ENCODE peak calls at places on chromosome 2, in ten cellular contexts. One of them, this sample, is unnamed.

GRCh38 chr2:236569593-236569973 is at the start of gene ACKR3:
- DNase-seq in mammary epithelial cell: peak; percentile 75
- DNase-seq in GM06990: peak; percentile 79
- DNase-seq in AG04450: no peak
- DNase-seq in esophagus muscularis mucosa: peak; percentile 94
- DNase-seq in stomach: peak; percentile 76
- DNase-seq in HCT116: peak; percentile 21
- DNase-seq in CD4-positive, alpha-beta T cell: peak; percentile 75
- DNase-seq in left ventricle myocardium inferior: peak; percentile 75
- DNase-seq in cardiac muscle cell: peak; percentile 89
- DNase-seq in this sample: peak; percentile 42

GRCh38 chr2:118988706-118989105 is 46.7 kb downstream of the MARCO start:
- DNase-seq in mammary epithelial cell: no peak
- DNase-seq in GM06990: no peak
- DNase-seq in AG04450: no peak
- DNase-seq in esophagus muscularis mucosa: no peak
- DNase-seq in stomach: peak; percentile 9
- DNase-seq in HCT116: no peak
- DNase-seq in CD4-positive, alpha-beta T cell: no peak
- DNase-seq in left ventricle myocardium inferior: no peak
- DNase-seq in cardiac muscle cell: no peak
- DNase-seq in this sample: no peak

GRCh38 chr2:57182941-57183340 is 863.7 kb upstream of the VRK2 start:
- DNase-seq in mammary epithelial cell: no peak
- DNase-seq in GM06990: no peak
- DNase-seq in AG04450: no peak
- DNase-seq in esophagus muscularis mucosa: no peak
- DNase-seq in stomach: no peak
- DNase-seq in HCT116: no peak
- DNase-seq in CD4-positive, alpha-beta T cell: no peak
- DNase-seq in left ventricle myocardium inferior: no peak
- DNase-seq in cardiac muscle cell: no peak
- DNase-seq in this sample: no peak

GRCh38 chr2:44244135-44244871 is 31.0 kb upstream of the SLC3A1 start:
- DNase-seq in mammary epithelial cell: peak; percentile 37
- DNase-seq in GM06990: no peak
- DNase-seq in AG04450: peak; percentile 30
- DNase-seq in esophagus muscularis mucosa: no peak
- DNase-seq in stomach: peak; percentile 76
- DNase-seq in HCT116: peak; percentile 44
- DNase-seq in CD4-positive, alpha-beta T cell: peak; percentile 50
- DNase-seq in left ventricle myocardium inferior: peak; percentile 37
- DNase-seq in cardiac muscle cell: peak; percentile 85
- DNase-seq in this sample: no peak

GRCh38 chr2:126700073-126700581 is 44.2 kb downstream of the GYPC start:
- DNase-seq in mammary epithelial cell: no peak
- DNase-seq in GM06990: no peak
- DNase-seq in AG04450: no peak
- DNase-seq in esophagus muscularis mucosa: no peak
- DNase-seq in stomach: no peak
- DNase-seq in HCT116: no peak
- DNase-seq in CD4-positive, alpha-beta T cell: no peak
- DNase-seq in left ventricle myocardium inferior: no peak
- DNase-seq in cardiac muscle cell: peak; percentile 42
- DNase-seq in this sample: no peak

GRCh38 chr2:11656671-11657101 is 13.3 kb downstream of the NTSR2 start:
- DNase-seq in mammary epithelial cell: no peak
- DNase-seq in GM06990: no peak
- DNase-seq in AG04450: no peak
- DNase-seq in esophagus muscularis mucosa: no peak
- DNase-seq in stomach: peak; percentile 58
- DNase-seq in HCT116: no peak
- DNase-seq in CD4-positive, alpha-beta T cell: no peak
- DNase-seq in left ventricle myocardium inferior: no peak
- DNase-seq in cardiac muscle cell: no peak
- DNase-seq in this sample: no peak

GRCh38 chr2:74597456-74597855 is 42.9 kb downstream of the DOK1 start:
- DNase-seq in mammary epithelial cell: no peak
- DNase-seq in GM06990: no peak
- DNase-seq in AG04450: no peak
- DNase-seq in esophagus muscularis mucosa: no peak
- DNase-seq in stomach: no peak
- DNase-seq in HCT116: no peak
- DNase-seq in CD4-positive, alpha-beta T cell: no peak
- DNase-seq in left ventricle myocardium inferior: no peak
- DNase-seq in cardiac muscle cell: no peak
- DNase-seq in this sample: no peak

GRCh38 chr2:79040967-79041582 is 15.6 kb downstream of the REG3G start:
- DNase-seq in mammary epithelial cell: no peak
- DNase-seq in GM06990: no peak
- DNase-seq in AG04450: no peak
- DNase-seq in esophagus muscularis mucosa: no peak
- DNase-seq in stomach: no peak
- DNase-seq in HCT116: no peak
- DNase-seq in CD4-positive, alpha-beta T cell: no peak
- DNase-seq in left ventricle myocardium inferior: no peak
- DNase-seq in cardiac muscle cell: no peak
- DNase-seq in this sample: no peak

GRCh38 chr2:238772635-238773297 is 75.1 kb upstream of the TWIST2 start:
- DNase-seq in mammary epithelial cell: no peak
- DNase-seq in GM06990: no peak
- DNase-seq in AG04450: no peak
- DNase-seq in esophagus muscularis mucosa: peak; percentile 62
- DNase-seq in stomach: no peak
- DNase-seq in HCT116: no peak
- DNase-seq in CD4-positive, alpha-beta T cell: no peak
- DNase-seq in left ventricle myocardium inferior: no peak
- DNase-seq in cardiac muscle cell: no peak
- DNase-seq in this sample: no peak

GRCh38 chr2:112626604-112627059 is 19.1 kb upstream of the SLC20A1 start:
- DNase-seq in mammary epithelial cell: no peak
- DNase-seq in GM06990: peak; percentile 65
- DNase-seq in AG04450: no peak
- DNase-seq in esophagus muscularis mucosa: no peak
- DNase-seq in stomach: peak; percentile 64
- DNase-seq in HCT116: no peak
- DNase-seq in CD4-positive, alpha-beta T cell: peak; percentile 57
- DNase-seq in left ventricle myocardium inferior: peak; percentile 56
- DNase-seq in cardiac muscle cell: peak; percentile 83
- DNase-seq in this sample: no peak

GRCh38 chr2:177147834-177148233 is 64.8 kb upstream of the HNRNPA3 start:
- DNase-seq in mammary epithelial cell: no peak
- DNase-seq in GM06990: no peak
- DNase-seq in AG04450: no peak
- DNase-seq in esophagus muscularis mucosa: no peak
- DNase-seq in stomach: no peak
- DNase-seq in HCT116: no peak
- DNase-seq in CD4-positive, alpha-beta T cell: no peak
- DNase-seq in left ventricle myocardium inferior: no peak
- DNase-seq in cardiac muscle cell: no peak
- DNase-seq in this sample: no peak
- H3K27me3 ChIP-seq in mammary epithelial cell: no peaks in the 10 kb centered on the region
- H3K27me3 ChIP-seq in GM06990: no peaks in the 10 kb centered on the region
- H3K27me3 ChIP-seq in AG04450: peaks cover 16% of the 10 kb centered on the region
- H3K27me3 ChIP-seq in esophagus muscularis mucosa: peaks cover 75% of the 10 kb centered on the region
- H3K27me3 ChIP-seq in stomach: peaks cover 56% of the 10 kb centered on the region
- H3K27me3 ChIP-seq in HCT116: no peaks in the 10 kb centered on the region
- H3K27me3 ChIP-seq in CD4-positive, alpha-beta T cell: peaks cover 25% of the 10 kb centered on the region
- H3K27me3 ChIP-seq in left ventricle myocardium inferior: peaks cover 77% of the 10 kb centered on the region
- H3K27me3 ChIP-seq in cardiac muscle cell: peaks cover 43% of the 10 kb centered on the region
- H3K27me3 ChIP-seq in this sample: peaks cover 16% of the 10 kb centered on the region

GRCh38 chr2:216011320-216011849 is 2.0 kb downstream of the MREG start:
- DNase-seq in mammary epithelial cell: peak; percentile 19
- DNase-seq in GM06990: no peak
- DNase-seq in AG04450: no peak
- DNase-seq in esophagus muscularis mucosa: no peak
- DNase-seq in stomach: no peak
- DNase-seq in HCT116: no peak
- DNase-seq in CD4-positive, alpha-beta T cell: no peak
- DNase-seq in left ventricle myocardium inferior: no peak
- DNase-seq in cardiac muscle cell: no peak
- DNase-seq in this sample: no peak

GRCh38 chr2:216004408-216005283 is 8.7 kb downstream of the MREG start:
- DNase-seq in mammary epithelial cell: no peak
- DNase-seq in GM06990: peak; percentile 54
- DNase-seq in AG04450: no peak
- DNase-seq in esophagus muscularis mucosa: no peak
- DNase-seq in stomach: no peak
- DNase-seq in HCT116: no peak
- DNase-seq in CD4-positive, alpha-beta T cell: no peak
- DNase-seq in left ventricle myocardium inferior: no peak
- DNase-seq in cardiac muscle cell: no peak
- DNase-seq in this sample: no peak

GRCh38 chr2:216006164-216006663 is 7.1 kb downstream of the MREG start:
- DNase-seq in mammary epithelial cell: peak; percentile 98
- DNase-seq in GM06990: peak; percentile 63
- DNase-seq in AG04450: no peak
- DNase-seq in esophagus muscularis mucosa: no peak
- DNase-seq in stomach: no peak
- DNase-seq in HCT116: no peak
- DNase-seq in CD4-positive, alpha-beta T cell: peak; percentile 8
- DNase-seq in left ventricle myocardium inferior: no peak
- DNase-seq in cardiac muscle cell: peak; percentile 49
- DNase-seq in this sample: peak; percentile 61

GRCh38 chr2:216012133-216012829 is 1.1 kb downstream of the MREG start:
- DNase-seq in mammary epithelial cell: peak; percentile 85
- DNase-seq in GM06990: no peak
- DNase-seq in AG04450: no peak
- DNase-seq in esophagus muscularis mucosa: no peak
- DNase-seq in stomach: no peak
- DNase-seq in HCT116: no peak
- DNase-seq in CD4-positive, alpha-beta T cell: no peak
- DNase-seq in left ventricle myocardium inferior: no peak
- DNase-seq in cardiac muscle cell: no peak
- DNase-seq in this sample: peak; percentile 33

DNA sequence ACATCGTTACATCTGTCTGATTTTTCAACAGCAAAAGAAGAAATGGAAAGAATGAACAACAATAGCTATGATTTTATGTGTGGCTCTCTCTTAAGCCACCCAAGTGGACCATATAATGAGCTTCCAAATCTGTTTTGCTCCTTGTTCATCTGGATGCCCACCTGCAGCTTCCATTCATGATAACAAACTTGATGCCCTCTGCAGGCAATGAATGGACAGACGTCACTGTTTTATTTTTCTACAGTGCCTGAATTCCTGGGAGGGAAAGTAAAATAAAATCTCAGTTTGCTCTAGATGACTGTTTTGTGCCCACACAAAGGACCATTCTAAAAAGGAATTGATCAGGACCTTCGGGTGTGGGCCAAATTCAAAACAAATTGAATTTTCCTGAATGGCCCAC is 5.0 kb downstream of the MREG start:
- DNase-seq in mammary epithelial cell: no peak
- DNase-seq in GM06990: no peak
- DNase-seq in AG04450: no peak
- DNase-seq in esophagus muscularis mucosa: no peak
- DNase-seq in stomach: no peak
- DNase-seq in HCT116: no peak
- DNase-seq in CD4-positive, alpha-beta T cell: no peak
- DNase-seq in left ventricle myocardium inferior: no peak
- DNase-seq in cardiac muscle cell: no peak
- DNase-seq in this sample: no peak
- TF ChIP-seq CTCF in mammary epithelial cell: no peak
- TF ChIP-seq CTCF in GM06990: peak; percentile 19
- TF ChIP-seq CTCF in AG04450: no peak
- TF ChIP-seq CTCF in esophagus muscularis mucosa: no peak
- TF ChIP-seq CTCF in stomach: no peak
- TF ChIP-seq CTCF in HCT116: peak; percentile 8
- TF ChIP-seq CTCF in CD4-positive, alpha-beta T cell: no peak
- TF ChIP-seq CTCF in left ventricle myocardium inferior: no peak
- TF ChIP-seq CTCF in cardiac muscle cell: no peak
- TF ChIP-seq CTCF in this sample: peak; percentile 6

GRCh38 chr2:232482301-232483238 is 5.1 kb downstream of the ECEL1 start:
- DNase-seq in mammary epithelial cell: no peak
- DNase-seq in GM06990: no peak
- DNase-seq in AG04450: no peak
- DNase-seq in esophagus muscularis mucosa: no peak
- DNase-seq in stomach: no peak
- DNase-seq in HCT116: no peak
- DNase-seq in CD4-positive, alpha-beta T cell: no peak
- DNase-seq in left ventricle myocardium inferior: peak; percentile 9
- DNase-seq in cardiac muscle cell: no peak
- DNase-seq in this sample: no peak
- H3K27me3 ChIP-seq in mammary epithelial cell: peaks cover 29% of the 10 kb centered on the region
- H3K27me3 ChIP-seq in GM06990: no peaks in the 10 kb centered on the region
- H3K27me3 ChIP-seq in AG04450: peaks cover 42% of the 10 kb centered on the region
- H3K27me3 ChIP-seq in esophagus muscularis mucosa: peaks cover 80% of the 10 kb centered on the region
- H3K27me3 ChIP-seq in stomach: peaks cover 88% of the 10 kb centered on the region
- H3K27me3 ChIP-seq in HCT116: no peaks in the 10 kb centered on the region
- H3K27me3 ChIP-seq in CD4-positive, alpha-beta T cell: peaks cover 28% of the 10 kb centered on the region
- H3K27me3 ChIP-seq in left ventricle myocardium inferior: peaks cover 96% of the 10 kb centered on the region
- H3K27me3 ChIP-seq in cardiac muscle cell: peaks cover 94% of the 10 kb centered on the region
- H3K27me3 ChIP-seq in this sample: peaks cover 36% of the 10 kb centered on the region

GRCh38 chr2:177315303-177315887 is 50.9 kb upstream of the NFE2L2 start:
- DNase-seq in mammary epithelial cell: peak; percentile 38
- DNase-seq in GM06990: no peak
- DNase-seq in AG04450: no peak
- DNase-seq in esophagus muscularis mucosa: no peak
- DNase-seq in stomach: no peak
- DNase-seq in HCT116: no peak
- DNase-seq in CD4-positive, alpha-beta T cell: no peak
- DNase-seq in left ventricle myocardium inferior: no peak
- DNase-seq in cardiac muscle cell: no peak
- DNase-seq in this sample: no peak

GRCh38 chr2:177318613-177319012 is 54.1 kb upstream of the NFE2L2 start:
- DNase-seq in mammary epithelial cell: no peak
- DNase-seq in GM06990: no peak
- DNase-seq in AG04450: no peak
- DNase-seq in esophagus muscularis mucosa: no peak
- DNase-seq in stomach: no peak
- DNase-seq in HCT116: no peak
- DNase-seq in CD4-positive, alpha-beta T cell: no peak
- DNase-seq in left ventricle myocardium inferior: no peak
- DNase-seq in cardiac muscle cell: no peak
- DNase-seq in this sample: no peak

GRCh38 chr2:177316756-177317155 is 52.2 kb upstream of the NFE2L2 start:
- DNase-seq in mammary epithelial cell: no peak
- DNase-seq in GM06990: no peak
- DNase-seq in AG04450: no peak
- DNase-seq in esophagus muscularis mucosa: no peak
- DNase-seq in stomach: no peak
- DNase-seq in HCT116: no peak
- DNase-seq in CD4-positive, alpha-beta T cell: no peak
- DNase-seq in left ventricle myocardium inferior: no peak
- DNase-seq in cardiac muscle cell: no peak
- DNase-seq in this sample: no peak

GRCh38 chr2:177317857-177318256 is 53.3 kb upstream of the NFE2L2 start:
- DNase-seq in mammary epithelial cell: peak; percentile 41
- DNase-seq in GM06990: no peak
- DNase-seq in AG04450: no peak
- DNase-seq in esophagus muscularis mucosa: no peak
- DNase-seq in stomach: no peak
- DNase-seq in HCT116: no peak
- DNase-seq in CD4-positive, alpha-beta T cell: no peak
- DNase-seq in left ventricle myocardium inferior: no peak
- DNase-seq in cardiac muscle cell: no peak
- DNase-seq in this sample: no peak

DNA sequence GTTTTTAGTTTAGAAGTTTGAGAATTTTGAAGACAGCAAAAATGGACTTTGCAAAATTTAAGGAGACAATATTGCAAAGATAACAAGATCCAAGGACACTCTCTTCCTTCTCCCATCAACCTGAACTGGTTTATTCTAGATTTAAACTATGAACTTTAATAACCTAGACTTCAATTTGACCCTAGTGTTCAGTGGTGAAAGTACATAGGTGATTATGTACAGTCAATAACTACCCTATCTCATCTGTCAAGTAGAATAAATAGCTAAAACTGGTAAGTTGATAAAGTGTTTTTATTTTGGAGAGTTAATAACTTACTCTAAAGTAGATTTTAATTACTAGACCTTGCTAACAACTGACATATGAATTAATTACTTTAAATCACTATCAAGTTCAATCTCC is 52.9 kb upstream of the NFE2L2 start:
- DNase-seq in mammary epithelial cell: no peak
- DNase-seq in GM06990: no peak
- DNase-seq in AG04450: no peak
- DNase-seq in esophagus muscularis mucosa: no peak
- DNase-seq in stomach: no peak
- DNase-seq in HCT116: no peak
- DNase-seq in CD4-positive, alpha-beta T cell: no peak
- DNase-seq in left ventricle myocardium inferior: no peak
- DNase-seq in cardiac muscle cell: no peak
- DNase-seq in this sample: no peak
- TF ChIP-seq CTCF in mammary epithelial cell: no peak
- TF ChIP-seq CTCF in GM06990: no peak
- TF ChIP-seq CTCF in AG04450: no peak
- TF ChIP-seq CTCF in esophagus muscularis mucosa: no peak
- TF ChIP-seq CTCF in stomach: no peak
- TF ChIP-seq CTCF in HCT116: no peak
- TF ChIP-seq CTCF in CD4-positive, alpha-beta T cell: no peak
- TF ChIP-seq CTCF in left ventricle myocardium inferior: no peak
- TF ChIP-seq CTCF in cardiac muscle cell: no peak
- TF ChIP-seq CTCF in this sample: no peak

This sample was measured in keratinocyte.